ENCODE peak calls at places on chromosomes 3 and 15, in eight cellular contexts. Y is left ventricle myocardium superior, X is HFF-Myc, O is AG10803, C is nephron progenitor cell, T is EL, F is endothelial cell, J is brain microvascular endothelial cell. L is an unnamed sample.

GRCh38 chr3:129938140-129938930 is 36.2 kb upstream of the TRH start:
- DNase-seq in Y (no peak), X (no peak), O (no peak), C (no peak), T (no peak), F (no peak), J (no peak), L (no peak)

GRCh38 chr3:21464745-21465144 is 286.3 kb downstream of the ZNF385D start:
- DNase-seq in Y (no peak), X (no peak), O (no peak), C (no peak), T (no peak), F (no peak), J (no peak), L (no peak)

GRCh38 chr3:186493507-186493906 is 50.7 kb downstream of the CRYGS start:
- DNase-seq in Y (no peak), X (no peak), O (no peak), C (no peak), T (no peak), F (no peak), J (peak; percentile 80), L (no peak)

GRCh38 chr3:81302045-81302444 is 459.4 kb downstream of the GBE1 start:
- DNase-seq in Y (no peak), X (peak; percentile 30), O (peak; percentile 58), C (peak; percentile 49), T (peak; percentile 59), F (peak; percentile 46), J (peak; percentile 56), L (peak; percentile 17)

GRCh38 chr15:69958494-69959134 is 139.1 kb downstream of the TLE3 start:
- DNase-seq in Y (no peak), X (no peak), O (no peak), C (no peak), T (no peak), F (no peak), J (no peak), L (no peak)

GRCh38 chr15:57668074-57668473 is 38.4 kb upstream of the POLR2M start:
- DNase-seq in Y (no peak), X (no peak), O (no peak), C (no peak), T (no peak), F (no peak), J (no peak), L (no peak)

GRCh38 chr3:192577271-192577670 is 150.1 kb downstream of the FGF12 start:
- DNase-seq in Y (no peak), X (no peak), O (no peak), C (no peak), T (no peak), F (no peak), J (no peak), L (no peak)

GRCh38 chr15:40911139-40911538 is 16.9 kb downstream of the VPS18 start:
- DNase-seq in Y (no peak), X (no peak), O (no peak), C (peak; percentile 65), T (no peak), F (no peak), J (no peak), L (no peak)

GRCh38 chr15:66858423-66859207 is 156.6 kb downstream of the SMAD6 start:
- DNase-seq in Y (no peak), X (no peak), O (peak; percentile 70), C (no peak), T (no peak), F (no peak), J (no peak), L (no peak)

GRCh38 chr3:190911382-190911781 is 48.9 kb upstream of the GMNC start:
- DNase-seq in Y (no peak), X (no peak), O (no peak), C (no peak), T (no peak), F (no peak), J (no peak), L (no peak)

GRCh38 chr3:71039332-71039731 is 544.2 kb downstream of the FOXP1 start:
- DNase-seq in Y (no peak), X (no peak), O (no peak), C (no peak), T (no peak), F (no peak), J (no peak), L (no peak)

GRCh38 chr3:44000586-44000985 is 241.1 kb upstream of the TOPAZ1 start:
- DNase-seq in Y (no peak), X (peak; percentile 22), O (peak; percentile 65), C (no peak), T (peak; percentile 68), F (no peak), J (no peak), L (no peak)

GRCh38 chr3:16455001-16455400 is 58.5 kb downstream of the RFTN1 start:
- DNase-seq in Y (peak; percentile 58), X (no peak), O (no peak), C (no peak), T (no peak), F (no peak), J (peak; percentile 68), L (no peak)

GRCh38 chr3:36701903-36702374 is 62.4 kb downstream of the DCLK3 start:
- DNase-seq in Y (no peak), X (peak; percentile 59), O (peak; percentile 86), C (no peak), T (peak; percentile 83), F (no peak), J (peak; percentile 92), L (no peak)

GRCh38 chr3:46903341-46904302 is 26.1 kb downstream of the PTH1R start:
- DNase-seq in Y (peak; percentile 28), X (peak; percentile 52), O (peak; percentile 60), C (no peak), T (peak; percentile 84), F (no peak), J (peak; percentile 49), L (no peak)

L was measured in HuH-7.5.